ENCODE peak calls at places on chromosomes 13 and 19, in four cellular contexts. O is HT1080, G is NCI-H146, W is mesenteric fat pad. E is an unnamed sample.

GRCh38 chr19:30065680-30066606 is 123.9 kb downstream of the URI1 start:
- DNase-seq in O (no peak), G (no peak), W (peak; percentile 45), E (no peak)

GRCh38 chr19:41324921-41325639 is 15.1 kb downstream of the CCDC97 start:
- DNase-seq in O (peak; percentile 92), G (peak; percentile 36), W (no peak), E (peak; percentile 29)

GRCh38 chr19:5692785-5693194 is 2.7 kb downstream of the RPL36 start:
- DNase-seq in O (peak; percentile 50), G (no peak), W (no peak), E (no peak)

GRCh38 chr19:48660854-48661731 is 11.7 kb downstream of the NTN5 start:
- DNase-seq in O (peak; percentile 85), G (peak; percentile 49), W (no peak), E (peak; percentile 87)

GRCh38 chr13:79541426-79542049 is 60.6 kb downstream of the NDFIP2 start:
- DNase-seq in O (peak; percentile 57), G (peak; percentile 56), W (no peak), E (peak; percentile 77)

GRCh38 chr13:40153516-40153915 is 498.1 kb downstream of the COG6 start:
- DNase-seq in O (no peak), G (no peak), W (no peak), E (no peak)

GRCh38 chr19:38657633-38658222 is 10.3 kb downstream of the ACTN4 start:
- DNase-seq in O (peak; percentile 94), G (no peak), W (no peak), E (peak; percentile 99)

GRCh38 chr19:41935781-41936415 is 7.6 kb upstream of the ERFL start:
- DNase-seq in O (no peak), G (no peak), W (no peak), E (no peak)

GRCh38 chr13:40549500-40550094 is 116.8 kb downstream of the FOXO1 start:
- DNase-seq in O (no peak), G (no peak), W (no peak), E (no peak)

GRCh38 chr13:98397861-98398260 is 179.0 kb downstream of the STK24 start:
- DNase-seq in O (no peak), G (no peak), W (no peak), E (no peak)

GRCh38 chr13:35720690-35721554 is 244.4 kb upstream of the MAB21L1 start:
- DNase-seq in O (peak; percentile 58), G (peak; percentile 66), W (peak; percentile 83), E (peak; percentile 15)

GRCh38 chr13:79501538-79502232 is 20.7 kb downstream of the NDFIP2 start:
- DNase-seq in O (peak; percentile 17), G (no peak), W (no peak), E (no peak)

GRCh38 chr19:38172001-38172400 is 52.0 kb downstream of the DPF1 start:
- DNase-seq in O (no peak), G (no peak), W (no peak), E (no peak)

GRCh38 chr19:1079566-1080111 is 12.7 kb downstream of the ARHGAP45 start:
- DNase-seq in O (no peak), G (peak; percentile 54), W (no peak), E (no peak)

GRCh38 chr13:28820099-28821051 is at the start of gene MTUS2:
- DNase-seq in O (no peak), G (peak; percentile 18), W (no peak), E (no peak)

GRCh38 chr13:19852766-19853165 is 10.7 kb downstream of the ZMYM5 start:
- DNase-seq in O (no peak), G (no peak), W (no peak), E (no peak)

GRCh38 chr19:11164879-11165406 is 9.4 kb upstream of the SPC24 start:
- DNase-seq in O (no peak), G (no peak), W (no peak), E (no peak)

GRCh38 chr19:46000497-46001246 is 5.4 kb downstream of the CCDC61 start:
- DNase-seq in O (no peak), G (no peak), W (no peak), E (no peak)

GRCh38 chr13:19888799-19889198 is 25.4 kb upstream of the ZMYM5 start:
- DNase-seq in O (peak; percentile 34), G (no peak), W (no peak), E (peak; percentile 45)

GRCh38 chr19:36060430-36060829 is 5.7 kb downstream of the WDR62 start:
- DNase-seq in O (peak; percentile 41), G (no peak), W (no peak), E (peak; percentile 39)

GRCh38 chr13:75180805-75181455 is 301.0 kb downstream of the TBC1D4 start:
- DNase-seq in O (no peak), G (no peak), W (no peak), E (no peak)

GRCh38 chr13:40388617-40389016 is 277.8 kb downstream of the FOXO1 start:
- DNase-seq in O (peak; percentile 85), G (no peak), W (no peak), E (no peak)

GRCh38 chr19:10010247-10010691 is at the start of gene COL5A3:
- DNase-seq in O (no peak), G (no peak), W (no peak), E (no peak)

GRCh38 chr19:56139847-56140582 is 1.1 kb upstream of the ZNF444 start:
- DNase-seq in O (no peak), G (peak; percentile 47), W (no peak), E (no peak)

GRCh38 chr19:19381007-19381926 is 24.2 kb upstream of the GATAD2A start:
- DNase-seq in O (no peak), G (no peak), W (no peak), E (no peak)

GRCh38 chr13:113506025-113506685 is 15.6 kb upstream of the DCUN1D2 start:
- DNase-seq in O (no peak), G (no peak), W (no peak), E (no peak)

GRCh38 chr13:29883941-29884518 is 33.6 kb upstream of the UBL3 start:
- DNase-seq in O (no peak), G (no peak), W (no peak), E (no peak)

GRCh38 chr19:55578031-55578760 is 2.5 kb downstream of the ZNF579 start:
- DNase-seq in O (no peak), G (no peak), W (no peak), E (no peak)

GRCh38 chr19:55081773-55082022 is 6.0 kb downstream of the EPS8L1 start:
- DNase-seq in O (no peak), G (no peak), W (no peak), E (no peak)

GRCh38 chr19:9793051-9793591 is 24.6 kb upstream of the ZNF846 start:
- DNase-seq in O (no peak), G (peak; percentile 53), W (peak; percentile 91), E (no peak)

GRCh38 chr13:22451345-22451744 is 729.4 kb upstream of the SGCG start:
- DNase-seq in O (no peak), G (no peak), W (no peak), E (no peak)

GRCh38 chr13:79772811-79773210 is 291.9 kb downstream of the NDFIP2 start:
- DNase-seq in O (no peak), G (no peak), W (no peak), E (no peak)

GRCh38 chr13:58893396-58893795 is 1261.9 kb downstream of the PCDH17 start:
- DNase-seq in O (no peak), G (no peak), W (no peak), E (no peak)

GRCh38 chr19:55345818-55346724 is 6.4 kb downstream of the KMT5C start:
- DNase-seq in O (no peak), G (no peak), W (no peak), E (no peak)

GRCh38 chr13:73622375-73622774 is 511.8 kb downstream of the KLF12 start:
- DNase-seq in O (no peak), G (no peak), W (no peak), E (no peak)

GRCh38 chr13:32165791-32166190 is 134.2 kb downstream of the FRY start:
- DNase-seq in O (no peak), G (no peak), W (no peak), E (no peak)

GRCh38 chr13:40776681-40777165 is 5.7 kb upstream of the MRPS31 start:
- DNase-seq in O (peak; percentile 79), G (no peak), W (no peak), E (peak; percentile 58)

GRCh38 chr19:16836115-16836905 is 7.1 kb downstream of the SIN3B start:
- DNase-seq in O (no peak), G (no peak), W (no peak), E (no peak)

GRCh38 chr19:2488942-2489731 is 13.2 kb downstream of the GADD45B start:
- DNase-seq in O (no peak), G (peak; percentile 9), W (no peak), E (no peak)